ENCODE peak calls at places on chromosome 20, in nine cellular contexts. Z is body of pancreas, D is Panc1, E is AG04450, A is HCT116, R is WERI-Rb-1, O is MM.1S, B is HL-60, P is fibroblast of lung. F is an unnamed sample. For H3K27me3, the result is how much of the 10 kb centered on the place peaks cover.

GRCh38 chr20:5918856-5919633 is 31.3 kb downstream of the TRMT6 start:
- DNase-seq in R (no peak), E (no peak), Z (no peak), P (peak), D (peak), A (no peak), O (peak), B (no peak), F (no peak)

GRCh38 chr20:20051767-20052073 is 546 bp downstream of the CRNKL1 start:
- DNase-seq in D (no peak), A (no peak), O (no peak), R (no peak), B (no peak), P (no peak), Z (no peak), E (no peak), F (no peak)

GRCh38 chr20:58179083-58179431 is 49.4 kb downstream of the ANKRD60 start:
- DNase-seq in D (no peak), E (no peak), R (no peak), P (no peak), A (no peak), Z (no peak), B (no peak), O (no peak), F (no peak)

GRCh38 chr20:57794600-57795346 is 85.0 kb upstream of the PMEPA1 start:
- DNase-seq in R (no peak), A (no peak), D (no peak), Z (no peak), O (no peak), E (no peak), B (no peak), P (no peak), F (no peak)

GRCh38 chr20:44219287-44219686 is 8.7 kb upstream of the OSER1 start:
- DNase-seq in Z (no peak), O (no peak), A (no peak), D (no peak), B (no peak), E (no peak), P (no peak), R (no peak), F (no peak)

GRCh38 chr20:14406495-14406894 is 69.1 kb upstream of the FLRT3 start:
- DNase-seq in B (no peak), A (no peak), E (no peak), R (no peak), D (peak), Z (no peak), O (peak), P (peak), F (no peak)

GRCh38 chr20:31488171-31488570 is 13.1 kb downstream of the REM1 start:
- DNase-seq in P (no peak), R (no peak), B (no peak), E (no peak), Z (no peak), O (no peak), A (no peak), D (no peak), F (no peak)

GRCh38 chr20:57211949-57212889 is 54.2 kb downstream of the BMP7 start:
- DNase-seq in O (no peak), Z (peak), P (peak), E (peak), D (no peak), B (no peak), R (no peak), A (peak), F (no peak)

GRCh38 chr20:4942336-4942735 is 59.0 kb downstream of the SLC23A2 start:
- DNase-seq in O (no peak), Z (no peak), R (no peak), A (no peak), P (peak), B (no peak), D (no peak), E (peak), F (no peak)

GRCh38 chr20:44199877-44200276 is 10.7 kb downstream of the OSER1 start:
- DNase-seq in P (no peak), A (no peak), Z (no peak), R (no peak), O (no peak), B (no peak), E (no peak), D (no peak), F (no peak)

GRCh38 chr20:11922561-11922960 is 4.9 kb downstream of the BTBD3 start:
- DNase-seq in E (no peak), A (no peak), D (no peak), B (no peak), P (no peak), Z (no peak), R (no peak), O (no peak), F (no peak)

GRCh38 chr20:22004946-22005345 is 299.5 kb downstream of the PAX1 start:
- DNase-seq in B (peak), A (no peak), E (no peak), O (no peak), R (no peak), Z (no peak), P (peak), D (no peak), F (no peak)

GRCh38 chr20:53872561-53873248 is 197.7 kb downstream of the BCAS1 start:
- DNase-seq in D (no peak), P (peak), B (no peak), E (no peak), O (peak), Z (no peak), A (no peak), R (no peak), F (no peak)

GRCh38 chr20:54458219-54458618 is 17.2 kb upstream of the DOK5 start:
- DNase-seq in D (no peak), E (no peak), R (no peak), Z (no peak), P (no peak), A (no peak), O (no peak), B (no peak), F (no peak)

GRCh38 chr20:61314326-61315010 is 62.4 kb downstream of the CDH4 start:
- DNase-seq in P (no peak), D (no peak), Z (no peak), O (no peak), R (no peak), A (no peak), B (no peak), E (no peak), F (no peak)

GRCh38 chr20:61317966-61318520 is 66.0 kb downstream of the CDH4 start:
- DNase-seq in O (no peak), B (no peak), D (no peak), Z (no peak), A (no peak), P (no peak), R (no peak), E (no peak), F (no peak)

GRCh38 chr20:61313396-61313795 is 61.3 kb downstream of the CDH4 start:
- DNase-seq in A (no peak), D (no peak), Z (no peak), P (no peak), E (no peak), R (no peak), B (no peak), O (no peak), F (no peak)

GRCh38 chr20:61315319-61315718 is 63.3 kb downstream of the CDH4 start:
- DNase-seq in R (no peak), B (no peak), Z (no peak), P (no peak), A (no peak), O (no peak), D (no peak), E (no peak), F (no peak)

GRCh38 chr20:61316351-61316750 is 64.3 kb downstream of the CDH4 start:
- DNase-seq in P (no peak), R (no peak), O (no peak), B (no peak), D (no peak), Z (no peak), E (no peak), A (no peak), F (no peak)
- H3K27me3 ChIP-seq in P (under half), R (half or more), O (half or more), B (under half), D (under half), Z (under half), E (under half), A (under half), F (under half)

GRCh38 chr20:47748069-47748468 is 37.2 kb downstream of the SULF2 start:
- DNase-seq in D (no peak), A (no peak), P (no peak), E (no peak), B (no peak), R (no peak), Z (no peak), O (no peak), F (no peak)

GRCh38 chr20:47741669-47742345 is 43.5 kb downstream of the SULF2 start:
- DNase-seq in O (no peak), Z (no peak), E (no peak), B (no peak), A (no peak), P (no peak), R (peak), D (no peak), F (no peak)

GRCh38 chr20:47743671-47744070 is 41.6 kb downstream of the SULF2 start:
- DNase-seq in A (no peak), Z (no peak), P (no peak), B (no peak), R (no peak), E (no peak), D (no peak), O (no peak), F (no peak)

GRCh38 chr20:47747663-47748031 is 37.6 kb downstream of the SULF2 start:
- DNase-seq in P (no peak), O (no peak), E (no peak), D (no peak), Z (no peak), R (no peak), A (no peak), B (no peak), F (no peak)

GRCh38 chr20:47744803-47745202 is 40.5 kb downstream of the SULF2 start:
- DNase-seq in P (no peak), Z (no peak), O (no peak), B (no peak), R (no peak), D (no peak), E (no peak), A (no peak), F (no peak)
- H3K27me3 ChIP-seq in P (under half), Z (under half), O (under half), B (under half), R (under half), D (under half), E (under half), A (under half), F (under half)

DNA sequence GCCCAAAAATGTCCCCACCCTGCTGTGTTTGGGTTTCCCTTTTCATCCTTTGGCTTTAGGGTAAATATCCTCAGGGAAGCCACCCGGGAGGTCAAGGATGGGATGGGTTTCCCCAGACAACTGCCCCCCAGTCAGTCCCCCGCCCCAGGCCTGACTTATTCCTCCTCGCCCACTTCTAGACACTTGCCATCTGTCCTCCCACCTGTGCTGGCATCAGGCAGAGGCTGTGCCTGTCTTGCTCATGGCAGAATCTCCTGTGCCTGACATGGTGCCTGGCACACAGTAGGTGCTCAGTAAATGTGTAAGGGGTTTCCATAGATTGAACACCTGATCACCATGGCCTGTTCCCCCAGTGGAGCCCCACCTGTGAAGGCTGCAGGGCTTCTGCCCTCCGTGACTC is 141.8 kb downstream of the PHACTR3 start:
- DNase-seq in P (no peak), B (no peak), R (no peak), O (no peak), A (no peak), E (no peak), D (no peak), Z (no peak), F (no peak)
- H3K27me3 ChIP-seq in P (under half), B (under half), R (half or more), O (under half), A (under half), E (under half), D (under half), Z (under half), F (under half)

GRCh38 chr20:61880706-61881105 is 185.0 kb downstream of the TAF4 start:
- DNase-seq in R (no peak), O (no peak), A (no peak), P (no peak), D (no peak), Z (no peak), B (no peak), E (no peak), F (no peak)

GRCh38 chr20:61878478-61879302 is 187.0 kb downstream of the TAF4 start:
- DNase-seq in A (no peak), R (no peak), Z (no peak), E (no peak), P (no peak), O (no peak), D (no peak), B (no peak), F (no peak)

GRCh38 chr20:61879303-61879620 is 186.4 kb downstream of the TAF4 start:
- DNase-seq in E (no peak), D (no peak), A (no peak), R (no peak), O (no peak), Z (no peak), B (no peak), P (no peak), F (no peak)

GRCh38 chr20:61881416-61881815 is 184.3 kb downstream of the TAF4 start:
- DNase-seq in Z (no peak), B (no peak), D (no peak), P (no peak), A (no peak), O (no peak), E (no peak), R (no peak), F (no peak)

DNA sequence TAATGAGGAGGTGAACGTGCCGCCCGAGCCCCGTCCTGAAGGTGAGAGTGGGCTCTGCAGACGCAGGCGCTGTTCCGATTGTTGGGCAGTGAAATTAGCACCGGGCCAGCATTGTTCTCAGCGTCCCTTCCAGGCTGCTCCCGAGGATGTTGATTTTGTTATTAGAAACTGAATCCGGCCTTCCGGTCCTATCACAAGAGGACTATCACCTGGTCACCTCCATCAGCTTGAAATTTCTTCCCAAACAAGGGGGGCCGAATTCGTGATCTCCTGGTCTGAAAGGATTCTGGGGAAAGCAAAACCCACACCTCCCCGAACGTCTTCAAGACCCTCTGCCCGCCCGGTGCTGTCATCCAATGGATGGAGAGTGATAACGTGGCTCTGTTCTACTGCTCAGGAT is 186.0 kb downstream of the TAF4 start:
- DNase-seq in R (no peak), O (no peak), P (no peak), E (no peak), Z (no peak), A (no peak), D (no peak), B (no peak), F (no peak)
- H3K27me3 ChIP-seq in R (half or more), O (half or more), P (under half), E (under half), Z (under half), A (under half), D (under half), B (under half), F (under half)

GRCh38 chr20:18057106-18057993 is at the start of gene OVOL2:
- DNase-seq in Z (peak), R (peak), A (peak), E (no peak), O (peak), D (no peak), B (no peak), P (no peak), F (peak)
- H3K27me3 ChIP-seq in Z (under half), R (under half), A (under half), E (half or more), O (under half), D (under half), B (half or more), P (half or more), F (under half)

GRCh38 chr20:37424062-37424851 is 78.3 kb downstream of the SRC start:
- DNase-seq in B (no peak), Z (no peak), E (no peak), P (no peak), O (no peak), A (no peak), D (no peak), R (no peak), F (no peak)

GRCh38 chr20:37423545-37423944 is 77.6 kb downstream of the SRC start:
- DNase-seq in D (no peak), B (no peak), O (no peak), A (no peak), E (no peak), R (no peak), P (no peak), Z (no peak), F (no peak)

GRCh38 chr20:37425103-37425625 is 79.2 kb downstream of the SRC start:
- DNase-seq in E (no peak), D (no peak), R (no peak), A (no peak), Z (no peak), B (no peak), O (no peak), P (no peak), F (no peak)

GRCh38 chr20:37426978-37427377 is 81.0 kb downstream of the SRC start:
- DNase-seq in R (no peak), A (no peak), D (no peak), E (no peak), Z (no peak), B (no peak), P (no peak), O (no peak), F (no peak)

GRCh38 chr20:37426106-37426505 is 80.2 kb downstream of the SRC start:
- DNase-seq in A (no peak), B (no peak), P (no peak), O (no peak), E (no peak), R (peak), D (no peak), Z (no peak), F (no peak)
- H3K27me3 ChIP-seq in A (half or more), B (under half), P (under half), O (half or more), E (half or more), R (under half), D (under half), Z (under half), F (under half)

DNA sequence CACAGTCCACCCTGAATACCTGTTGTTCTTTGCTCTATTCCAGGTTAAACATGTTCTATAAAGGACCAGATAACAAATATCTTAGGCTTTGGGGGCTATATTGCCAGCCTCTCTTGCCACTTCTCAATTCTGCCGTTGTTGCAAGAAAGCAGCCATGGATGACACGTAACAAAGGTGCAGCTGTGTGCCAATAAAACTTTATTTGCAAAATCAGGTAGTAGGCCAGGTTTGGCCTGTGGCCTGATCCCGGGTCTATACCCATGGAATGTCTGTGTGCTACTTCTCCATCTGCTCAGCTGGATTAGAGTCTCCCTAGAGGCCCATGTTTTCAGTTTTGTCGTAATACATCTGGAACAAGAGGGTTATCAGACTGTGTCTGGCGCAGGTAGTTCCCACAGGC is 175.3 kb upstream of the KCNG1 start:
- DNase-seq in O (no peak), Z (no peak), E (no peak), P (no peak), D (no peak), R (no peak), B (no peak), A (no peak), F (no peak)
- H3K27me3 ChIP-seq in O (under half), Z (under half), E (under half), P (under half), D (under half), R (half or more), B (under half), A (under half), F (under half)

DNA sequence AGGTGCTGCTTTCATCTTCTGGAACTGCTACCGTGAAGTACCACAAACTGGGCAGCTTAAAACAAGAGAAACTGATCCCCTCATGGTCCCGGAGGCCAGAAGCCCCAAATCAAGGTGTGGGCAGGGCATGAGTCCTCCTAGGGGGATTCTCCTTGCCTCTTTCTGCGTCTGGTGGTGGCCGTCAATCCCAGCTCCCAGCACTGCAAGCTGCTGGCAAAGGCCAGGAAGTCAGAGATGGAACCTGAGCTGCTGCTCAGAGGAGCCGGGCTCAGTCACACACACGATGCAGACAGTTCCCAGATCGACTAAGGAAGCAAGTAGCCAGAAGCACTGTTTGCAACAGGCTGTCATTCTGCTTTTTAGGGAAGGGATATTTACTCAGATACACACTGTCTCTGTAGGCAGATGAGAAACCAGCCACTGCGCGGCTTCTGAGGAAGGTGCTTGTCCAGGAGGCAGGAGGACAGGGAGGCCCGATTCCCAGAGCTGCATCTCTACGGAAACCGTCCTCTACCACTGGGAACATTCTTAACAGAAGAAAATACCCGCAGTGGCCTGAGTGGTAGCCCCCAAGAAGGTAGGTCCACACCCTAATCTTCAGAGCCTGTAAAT is 15.5 kb downstream of the BHLHE23 start:
- DNase-seq in D (no peak), E (no peak), O (no peak), Z (no peak), A (no peak), R (no peak), P (no peak), B (no peak), F (no peak)
- H3K27me3 ChIP-seq in D (under half), E (under half), O (half or more), Z (under half), A (under half), R (under half), P (under half), B (under half), F (under half)